ENCODE peak calls at places on chromosomes 3 and 15, in eight cellular contexts. Z is amniotic epithelial cell, X is AG09309, H is SK-MEL-5, A is cardiac muscle cell, W is pancreas, Q is PC-9, F is Kasumi-1. S is an unnamed sample.
A peak's percentile ranks its signal among the peaks of the same experiment; 100 is the strongest.

GRCh38 chr3:13187593-13187992 is 114.4 kb upstream of the IQSEC1 start:
- DNase-seq in H (no peak), X (no peak), A (no peak), F (no peak), Z (no peak), Q (no peak), W (no peak), S (no peak)

GRCh38 chr3:47985376-47985775 is 30.8 kb downstream of the MAP4 start:
- DNase-seq in Q (no peak), H (no peak), X (no peak), A (no peak), W (no peak), Z (no peak), F (no peak), S (no peak)

GRCh38 chr3:52084216-52084945 is 28.0 kb upstream of the DUSP7 start:
- DNase-seq in A (no peak), X (no peak), Q (no peak), H (no peak), F (no peak), Z (no peak), W (no peak), S (no peak)

GRCh38 chr15:94411279-94411678 is 179.9 kb downstream of the MCTP2 start:
- DNase-seq in Q (no peak), W (no peak), H (no peak), X (no peak), A (no peak), F (no peak), Z (no peak), S (no peak)

GRCh38 chr15:55907797-55908196 is 85.6 kb downstream of the NEDD4 start:
- DNase-seq in Z (peak; percentile 99), W (no peak), F (no peak), Q (peak; percentile 20), X (peak; percentile 95), H (peak; percentile 50), A (no peak), S (peak; percentile 59)

GRCh38 chr3:138971766-138972320 is 24.8 kb downstream of the FOXL2NB start:
- DNase-seq in F (no peak), W (no peak), A (no peak), Q (no peak), H (no peak), Z (no peak), X (no peak), S (no peak)

GRCh38 chr3:98013428-98014349 is 21.4 kb downstream of the GABRR3 start:
- DNase-seq in F (no peak), W (no peak), H (peak; percentile 31), X (no peak), Q (no peak), A (no peak), Z (peak; percentile 77), S (peak; percentile 11)

GRCh38 chr3:58647661-58648141 is 18.9 kb downstream of the FAM3D start:
- DNase-seq in X (no peak), H (no peak), A (no peak), Q (no peak), Z (peak; percentile 10), W (no peak), F (peak; percentile 91), S (no peak)

GRCh38 chr15:41930221-41930866 is 36.5 kb upstream of the SPTBN5 start:
- DNase-seq in Z (peak; percentile 94), H (peak; percentile 55), F (no peak), A (no peak), Q (peak; percentile 47), W (no peak), X (peak; percentile 94), S (peak; percentile 74)

S was measured in T1000.